ENCODE peak calls at places on chromosomes 5 and 9, in four cellular contexts. One of them, this sample, is unnamed.

GRCh38 chr5:150352531-150353394 is 4.7 kb upstream of the TCOF1 start:
- DNase-seq in suprapubic skin: no peak
- DNase-seq in stomach: no peak
- DNase-seq in breast epithelium: no peak
- DNase-seq in this sample: no peak

GRCh38 chr9:130970052-130970451 is 31.0 kb upstream of the FIBCD1 start:
- DNase-seq in stomach: no peak
- DNase-seq in suprapubic skin: no peak
- DNase-seq in breast epithelium: no peak
- DNase-seq in this sample: no peak

GRCh38 chr5:133824661-133825254 is 143.7 kb downstream of the C5orf15 start:
- DNase-seq in breast epithelium: no peak
- DNase-seq in stomach: no peak
- DNase-seq in suprapubic skin: peak
- DNase-seq in this sample: no peak

GRCh38 chr5:94968507-94969095 is 316.3 kb downstream of the MCTP1 start:
- DNase-seq in suprapubic skin: no peak
- DNase-seq in stomach: no peak
- DNase-seq in breast epithelium: no peak
- DNase-seq in this sample: no peak

GRCh38 chr9:126591083-126591482 is 22.6 kb upstream of the LMX1B start:
- DNase-seq in suprapubic skin: no peak
- DNase-seq in stomach: no peak
- DNase-seq in breast epithelium: no peak
- DNase-seq in this sample: no peak

GRCh38 chr5:32446660-32447059 is 2.1 kb upstream of the ZFR start:
- DNase-seq in breast epithelium: no peak
- DNase-seq in suprapubic skin: no peak
- DNase-seq in stomach: peak
- DNase-seq in this sample: no peak

GRCh38 chr9:123615381-123615780 is 259.4 kb downstream of the CRB2 start:
- DNase-seq in breast epithelium: no peak
- DNase-seq in stomach: no peak
- DNase-seq in suprapubic skin: no peak
- DNase-seq in this sample: no peak

GRCh38 chr9:138075961-138076649 is 198.5 kb downstream of the CACNA1B start:
- DNase-seq in stomach: peak
- DNase-seq in suprapubic skin: peak
- DNase-seq in breast epithelium: peak
- DNase-seq in this sample: peak

GRCh38 chr5:119322312-119322947 is 33.4 kb upstream of the TNFAIP8 start:
- DNase-seq in suprapubic skin: no peak
- DNase-seq in stomach: no peak
- DNase-seq in breast epithelium: no peak
- DNase-seq in this sample: no peak

GRCh38 chr5:149221326-149221725 is 50.3 kb upstream of the AFAP1L1 start:
- DNase-seq in stomach: no peak
- DNase-seq in breast epithelium: no peak
- DNase-seq in suprapubic skin: no peak
- DNase-seq in this sample: no peak

GRCh38 chr5:55903121-55903701 is 52.1 kb downstream of the IL31RA start:
- DNase-seq in suprapubic skin: no peak
- DNase-seq in breast epithelium: no peak
- DNase-seq in stomach: no peak
- DNase-seq in this sample: no peak

GRCh38 chr9:25830381-25830780 is 152.1 kb upstream of the TUSC1 start:
- DNase-seq in stomach: no peak
- DNase-seq in breast epithelium: no peak
- DNase-seq in suprapubic skin: no peak
- DNase-seq in this sample: no peak

GRCh38 chr5:8568858-8569257 is 699.9 kb downstream of the MTRR start:
- DNase-seq in suprapubic skin: no peak
- DNase-seq in breast epithelium: no peak
- DNase-seq in stomach: no peak
- DNase-seq in this sample: no peak

This sample was measured in dorsolateral prefrontal cortex.